ENCODE peak calls at places on chromosomes 5 and 9, in ten cellular contexts. C is mammary epithelial cell, U is IMR-90, J is fibroblast of lung, S is tibial artery, G is stomach, R is coronary artery, F is cardiac fibroblast, H is GM12865, K is spleen. Z is an unnamed sample.

GRCh38 chr5:133819977-133820471 is 148.4 kb downstream of the C5orf15 start:
- DNase-seq in C (no peak), U (no peak), J (peak), S (no peak), G (no peak), R (no peak), F (no peak), H (no peak), K (no peak), Z (no peak)

GRCh38 chr5:1325870-1326546 is 18.9 kb downstream of the CLPTM1L start:
- DNase-seq in C (no peak), U (no peak), J (no peak), S (peak), G (no peak), R (peak), F (no peak), H (no peak), K (peak), Z (peak)

GRCh38 chr5:15683332-15683731 is 183.4 kb downstream of the FBXL7 start:
- DNase-seq in C (no peak), U (peak), J (peak), S (no peak), G (no peak), R (no peak), F (peak), H (peak), K (no peak), Z (no peak)

GRCh38 chr9:79431019-79431679 is 140.6 kb upstream of the TLE4 start:
- DNase-seq in C (no peak), U (no peak), J (no peak), S (no peak), G (no peak), R (no peak), F (no peak), H (no peak), K (no peak), Z (no peak)

GRCh38 chr5:101473483-101473882 is 570.4 kb upstream of the ST8SIA4 start:
- DNase-seq in C (peak), U (peak), J (peak), S (no peak), G (no peak), R (no peak), F (no peak), H (peak), K (no peak), Z (peak)

GRCh38 chr5:39108987-39109386 is 34.8 kb upstream of the RICTOR start:
- DNase-seq in C (no peak), U (no peak), J (no peak), S (no peak), G (no peak), R (no peak), F (no peak), H (no peak), K (no peak), Z (no peak)

GRCh38 chr5:114185274-114185673 is 176.6 kb upstream of the KCNN2 start:
- DNase-seq in C (peak), U (no peak), J (peak), S (no peak), G (no peak), R (no peak), F (peak), H (no peak), K (no peak), Z (peak)

GRCh38 chr5:124341066-124341943 is 405.1 kb downstream of the ZNF608 start:
- DNase-seq in C (no peak), U (no peak), J (peak), S (no peak), G (no peak), R (no peak), F (peak), H (peak), K (no peak), Z (no peak)

GRCh38 chr5:39775458-39776365 is 350.9 kb upstream of the DAB2 start:
- DNase-seq in C (peak), U (peak), J (peak), S (no peak), G (no peak), R (no peak), F (peak), H (no peak), K (no peak), Z (peak)

GRCh38 chr9:136042541-136042940 is 52.5 kb downstream of the NACC2 start:
- DNase-seq in C (no peak), U (no peak), J (no peak), S (peak), G (no peak), R (no peak), F (no peak), H (no peak), K (no peak), Z (no peak)

GRCh38 chr9:121445986-121446385 is 53.7 kb downstream of the GGTA1 start:
- DNase-seq in C (no peak), U (no peak), J (no peak), S (no peak), G (no peak), R (no peak), F (no peak), H (peak), K (no peak), Z (no peak)

GRCh38 chr9:107345327-107345726 is 62.2 kb downstream of the RAD23B start:
- DNase-seq in C (no peak), U (no peak), J (no peak), S (no peak), G (no peak), R (no peak), F (peak), H (no peak), K (no peak), Z (no peak)

GRCh38 chr9:77725051-77725702 is 77.1 kb upstream of the GNA14 start:
- DNase-seq in C (no peak), U (no peak), J (no peak), S (no peak), G (no peak), R (no peak), F (no peak), H (no peak), K (no peak), Z (no peak)
- H3K4me3 ChIP-seq in C (no peak), U (no peak), J (no peak), S (no peak), G (no peak), R (no peak), F (no peak), H (no peak), K (no peak), Z (no peak)

GRCh38 chr9:87498816-87499454 is 1.3 kb downstream of the DAPK1 start:
- DNase-seq in C (no peak), U (no peak), J (no peak), S (no peak), G (no peak), R (no peak), F (no peak), H (no peak), K (no peak), Z (no peak)

GRCh38 chr9:87501806-87502205 is 4.1 kb downstream of the DAPK1 start:
- DNase-seq in C (no peak), U (no peak), J (no peak), S (no peak), G (no peak), R (no peak), F (no peak), H (no peak), K (no peak), Z (no peak)

GRCh38 chr9:87499455-87500015 is 1.9 kb downstream of the DAPK1 start:
- DNase-seq in C (no peak), U (no peak), J (no peak), S (no peak), G (no peak), R (no peak), F (no peak), H (peak), K (no peak), Z (no peak)

GRCh38 chr9:87500894-87501656 is 3.4 kb downstream of the DAPK1 start:
- DNase-seq in C (no peak), U (no peak), J (no peak), S (no peak), G (no peak), R (no peak), F (no peak), H (no peak), K (no peak), Z (no peak)

GRCh38 chr9:87500491-87500890 is 2.8 kb downstream of the DAPK1 start:
- DNase-seq in C (no peak), U (no peak), J (no peak), S (no peak), G (no peak), R (no peak), F (peak), H (peak), K (no peak), Z (no peak)
- TF ChIP-seq CTCF in C (no peak), U (no peak), J (no peak), S (no peak), G (no peak), R (no peak), F (no peak), H (no peak), K (no peak), Z (no peak)

DNA sequence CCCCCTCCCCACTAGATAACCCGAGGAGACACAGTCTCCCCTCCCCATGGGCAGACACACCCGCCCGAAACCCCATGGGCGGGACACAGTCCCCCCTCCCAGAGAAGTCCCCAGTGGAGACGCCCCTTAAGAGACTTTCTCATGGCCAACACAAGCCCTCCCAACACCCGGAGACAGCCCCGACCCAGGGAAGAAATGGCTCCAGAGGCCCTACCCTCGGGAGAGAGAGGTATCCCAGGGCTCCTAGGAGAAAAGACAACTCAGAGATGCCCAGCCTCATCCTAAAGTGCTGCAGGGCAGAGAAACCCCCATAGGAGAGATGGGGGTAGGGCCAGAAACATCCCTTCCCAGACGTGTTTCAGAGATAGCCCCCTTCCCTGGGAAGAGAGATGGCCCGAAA is 27.4 kb downstream of the PCDH1 start:
- DNase-seq in C (no peak), U (no peak), J (no peak), S (no peak), G (no peak), R (no peak), F (no peak), H (no peak), K (no peak), Z (no peak)
- H3K4me3 ChIP-seq in C (no peak), U (no peak), J (peak), S (peak), G (peak), R (peak), F (peak), H (peak), K (peak), Z (peak)

DNA sequence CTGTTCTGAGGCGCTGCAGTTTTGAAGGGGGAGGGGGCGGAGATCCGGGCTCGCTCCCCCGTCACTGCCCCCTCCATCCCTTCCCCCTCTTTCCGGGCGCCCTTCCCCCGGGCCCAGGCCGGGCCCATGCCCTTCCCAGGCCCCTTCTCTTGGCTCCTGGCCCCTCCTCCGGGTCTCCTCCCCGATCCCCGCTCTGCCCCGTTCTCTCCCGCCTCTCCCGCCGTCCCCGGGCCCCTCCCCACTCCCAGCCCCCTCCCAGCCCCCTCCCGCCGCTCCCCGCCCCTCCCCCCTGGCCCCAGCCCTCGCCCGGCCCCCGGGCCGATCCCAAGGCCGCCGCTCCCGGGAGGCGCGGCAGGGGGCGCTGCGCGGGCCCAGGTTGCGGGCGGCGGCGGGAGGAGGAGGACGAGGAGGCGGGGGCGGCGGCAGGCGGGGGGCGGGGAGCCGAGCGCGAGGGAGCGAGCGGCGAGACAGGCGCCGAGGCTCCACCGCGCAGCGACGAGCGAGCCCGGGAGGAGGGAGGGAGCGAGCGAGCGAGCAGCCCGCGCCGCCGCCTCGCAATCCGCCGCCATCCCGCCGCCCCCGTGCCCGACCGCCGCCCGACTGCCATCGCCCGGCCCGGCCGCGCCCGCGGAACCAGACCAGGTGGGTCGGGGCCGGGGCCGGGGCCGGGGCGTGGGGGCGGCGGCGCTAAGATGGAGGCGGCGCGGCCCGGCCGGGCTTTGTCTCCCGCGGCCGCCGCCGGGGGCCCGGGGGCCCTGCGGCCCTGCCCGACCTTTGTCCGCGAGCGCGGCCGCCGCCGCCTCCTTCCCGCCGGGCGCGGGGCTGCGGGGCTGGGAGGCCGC is at the start of gene PRRC2B:
- DNase-seq in C (peak), U (peak), J (peak), S (peak), G (peak), R (peak), F (peak), H (peak), K (peak), Z (peak)
- TF ChIP-seq CTCF in C (peak), U (peak), J (peak), S (peak), G (no peak), R (peak), F (peak), H (peak), K (no peak), Z (no peak)

GRCh38 chr5:59768204-59769040 is 125.1 kb downstream of the PDE4D start:
- DNase-seq in C (peak), U (peak), J (peak), S (peak), G (peak), R (no peak), F (peak), H (peak), K (peak), Z (peak)

GRCh38 chr5:59769832-59770231 is 123.7 kb downstream of the PDE4D start:
- DNase-seq in C (no peak), U (no peak), J (no peak), S (no peak), G (no peak), R (no peak), F (no peak), H (no peak), K (no peak), Z (no peak)

GRCh38 chr5:59766394-59766793 is 127.1 kb downstream of the PDE4D start:
- DNase-seq in C (no peak), U (no peak), J (peak), S (peak), G (peak), R (no peak), F (peak), H (no peak), K (no peak), Z (no peak)

GRCh38 chr5:59769041-59769360 is 124.5 kb downstream of the PDE4D start:
- DNase-seq in C (no peak), U (no peak), J (no peak), S (no peak), G (no peak), R (no peak), F (no peak), H (no peak), K (no peak), Z (peak)

DNA sequence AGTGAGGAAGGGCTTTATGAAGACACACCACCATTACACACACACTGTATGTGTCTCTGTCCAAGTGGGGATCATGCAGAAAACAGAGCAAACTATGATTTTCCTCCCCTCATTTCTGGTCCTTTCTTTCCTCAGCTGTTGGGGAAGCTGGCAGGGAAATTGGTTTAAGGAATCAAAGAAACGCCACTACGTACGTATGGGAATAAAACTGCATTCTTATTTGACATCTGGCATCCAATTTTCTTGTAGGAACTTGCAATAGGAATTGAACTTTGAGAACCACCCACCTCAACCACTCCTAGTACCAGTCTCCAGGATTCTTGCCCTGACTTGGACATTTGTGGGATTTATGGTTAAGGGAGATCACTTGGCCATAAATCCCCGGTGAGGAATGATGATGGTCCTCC is 125.8 kb downstream of the PDE4D start:
- DNase-seq in C (peak), U (no peak), J (no peak), S (no peak), G (no peak), R (no peak), F (peak), H (no peak), K (no peak), Z (no peak)
- H3K4me3 ChIP-seq in C (peak), U (no peak), J (peak), S (peak), G (peak), R (peak), F (peak), H (peak), K (peak), Z (peak)

GRCh38 chr5:6572825-6573380 is 59.9 kb downstream of the NSUN2 start:
- DNase-seq in C (no peak), U (no peak), J (no peak), S (no peak), G (no peak), R (no peak), F (no peak), H (no peak), K (no peak), Z (no peak)

GRCh38 chr5:6574111-6574510 is 58.7 kb downstream of the NSUN2 start:
- DNase-seq in C (no peak), U (no peak), J (no peak), S (no peak), G (no peak), R (no peak), F (no peak), H (no peak), K (no peak), Z (no peak)

GRCh38 chr5:6572086-6572824 is 60.6 kb downstream of the NSUN2 start:
- DNase-seq in C (no peak), U (no peak), J (no peak), S (no peak), G (no peak), R (no peak), F (no peak), H (no peak), K (no peak), Z (no peak)

GRCh38 chr5:6574537-6574936 is 58.3 kb downstream of the NSUN2 start:
- DNase-seq in C (no peak), U (no peak), J (no peak), S (no peak), G (no peak), R (no peak), F (no peak), H (no peak), K (no peak), Z (peak)

GRCh38 chr5:6573651-6574101 is 59.2 kb downstream of the NSUN2 start:
- DNase-seq in C (no peak), U (no peak), J (no peak), S (no peak), G (no peak), R (no peak), F (no peak), H (no peak), K (no peak), Z (no peak)
- TF ChIP-seq CTCF in C (no peak), U (no peak), J (no peak), S (no peak), G (no peak), R (no peak), F (no peak), H (no peak), K (no peak), Z (no peak)

DNA sequence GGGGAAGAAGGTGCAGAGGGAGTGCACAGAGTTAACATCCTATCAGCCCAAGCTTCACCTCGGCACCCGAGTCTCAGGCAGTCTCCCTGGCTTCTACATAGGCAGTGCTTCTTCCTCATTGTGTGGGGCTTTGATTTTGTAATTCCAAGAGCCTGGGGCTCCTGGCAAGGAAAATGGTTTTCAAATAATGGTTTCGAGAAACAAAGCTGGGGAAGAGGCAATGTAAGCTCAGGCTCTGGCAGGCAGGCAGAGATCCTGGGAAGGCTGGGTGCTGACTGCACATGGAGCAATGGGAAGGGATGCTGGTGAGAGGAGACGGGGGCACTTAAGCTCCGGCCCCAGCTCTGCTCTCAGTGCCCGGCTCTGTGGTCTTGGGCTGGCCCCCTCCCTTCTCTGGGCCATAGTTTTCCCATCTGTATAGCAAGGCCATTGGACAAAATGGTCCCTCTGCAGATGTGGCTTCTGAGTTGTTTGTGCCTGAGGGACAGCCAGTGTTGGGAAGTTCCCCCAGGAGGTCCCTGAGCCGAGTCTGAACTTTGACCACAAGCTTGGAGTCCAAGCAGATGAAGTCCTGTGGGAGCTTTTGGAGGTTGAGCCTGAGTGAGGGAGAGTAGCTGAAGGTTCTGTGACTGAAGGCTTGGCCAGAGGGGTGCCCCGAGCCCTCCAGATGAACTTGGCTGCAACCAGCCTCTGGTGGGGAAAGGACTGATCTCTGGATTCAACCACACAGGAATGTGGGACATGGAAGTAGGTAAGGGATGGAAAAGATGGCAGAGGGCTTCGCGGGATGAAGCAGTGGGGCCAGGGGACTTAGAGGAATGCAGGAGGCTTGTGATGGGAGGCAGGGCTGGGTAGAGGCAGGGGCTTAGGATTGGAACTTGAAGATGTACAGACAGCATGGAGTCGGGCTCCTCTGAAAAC is 28.5 kb upstream of the IL17B start:
- DNase-seq in C (no peak), U (no peak), J (no peak), S (no peak), G (no peak), R (peak), F (peak), H (no peak), K (no peak), Z (peak)
- H3K4me3 ChIP-seq in C (no peak), U (peak), J (peak), S (peak), G (peak), R (peak), F (peak), H (no peak), K (peak), Z (peak)

GRCh38 chr9:21812945-21813568 is 10.6 kb downstream of the MTAP start:
- DNase-seq in C (peak), U (peak), J (peak), S (peak), G (peak), R (no peak), F (peak), H (peak), K (peak), Z (peak)
- TF ChIP-seq CTCF in C (peak), U (peak), J (peak), S (peak), G (no peak), R (no peak), F (peak), H (peak), K (peak), Z (peak)

Z was measured in AG10803.